ENCODE peak calls at places on chromosomes 16 and 17, in four cellular contexts. P, X, Z and L are unnamed samples. For H3K36me3, the result is how much of the 10 kb centered on the place peaks cover.

GRCh38 chr16:24758373-24758772 is 28.9 kb downstream of the TNRC6A start:
- DNase-seq in P (no peak), X (no peak), Z (no peak), L (no peak)

GRCh38 chr16:31269541-31269940 is 9.8 kb downstream of the ITGAM start:
- DNase-seq in P (no peak), X (no peak), Z (no peak), L (no peak)

GRCh38 chr17:32240745-32241144 is 24.9 kb upstream of the RHBDL3 start:
- DNase-seq in P (peak), X (no peak), Z (no peak), L (no peak)

GRCh38 chr16:82943371-82943770 is 316.6 kb downstream of the CDH13 start:
- DNase-seq in P (no peak), X (no peak), Z (no peak), L (no peak)

GRCh38 chr17:2170023-2170422 is 115.1 kb downstream of the HIC1 start:
- DNase-seq in P (peak), X (no peak), Z (no peak), L (no peak)

GRCh38 chr17:50364715-50365114 is 8.3 kb downstream of the MRPL27 start:
- DNase-seq in P (peak), X (no peak), Z (no peak), L (no peak)

GRCh38 chr17:77604301-77605031 is 354.0 kb upstream of the TNRC6C start:
- DNase-seq in P (no peak), X (peak), Z (no peak), L (no peak)

GRCh38 chr16:79137528-79137927 is 463.0 kb downstream of the MAF start:
- DNase-seq in P (no peak), X (no peak), Z (no peak), L (no peak)

GRCh38 chr17:5583426-5584382 is 605 bp downstream of the NLRP1 start:
- DNase-seq in P (no peak), X (peak), Z (peak), L (no peak)

GRCh38 chr16:15915555-15916081 is 27.2 kb upstream of the CEP20 start:
- DNase-seq in P (no peak), X (no peak), Z (no peak), L (no peak)

GRCh38 chr17:8887834-8888703 is 20.6 kb upstream of the PIK3R6 start:
- DNase-seq in P (peak), X (no peak), Z (no peak), L (no peak)

GRCh38 chr17:56173958-56174357 is 20.7 kb downstream of the ANKFN1 start:
- DNase-seq in P (no peak), X (no peak), Z (peak), L (no peak)

GRCh38 chr16:13056607-13057006 is 155.2 kb downstream of the SHISA9 start:
- DNase-seq in P (no peak), X (no peak), Z (no peak), L (peak)

DNA sequence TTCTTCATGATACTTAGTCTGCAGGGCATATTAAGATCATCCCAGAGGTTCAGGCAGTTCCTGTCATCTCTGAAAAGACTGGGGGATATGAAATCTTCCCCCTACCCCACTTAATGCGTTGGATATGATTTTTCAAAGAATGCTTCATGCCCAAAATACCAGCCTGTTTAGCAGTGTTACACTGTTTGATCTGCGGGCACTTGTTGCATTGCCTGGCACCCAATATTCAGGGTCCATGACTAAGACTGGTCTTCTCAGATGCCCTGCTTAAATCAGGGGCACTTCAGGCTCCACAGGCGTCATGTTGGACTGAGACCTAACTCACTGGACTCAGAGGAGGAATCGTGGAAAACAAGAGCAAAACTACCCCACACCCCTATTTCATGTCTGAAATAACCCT is 6.4 kb upstream of the RASL10B start:
- DNase-seq in P (no peak), X (no peak), Z (no peak), L (no peak)
- H3K36me3 ChIP-seq in P (under half), X (under half), Z (under half), L (under half)

DNA sequence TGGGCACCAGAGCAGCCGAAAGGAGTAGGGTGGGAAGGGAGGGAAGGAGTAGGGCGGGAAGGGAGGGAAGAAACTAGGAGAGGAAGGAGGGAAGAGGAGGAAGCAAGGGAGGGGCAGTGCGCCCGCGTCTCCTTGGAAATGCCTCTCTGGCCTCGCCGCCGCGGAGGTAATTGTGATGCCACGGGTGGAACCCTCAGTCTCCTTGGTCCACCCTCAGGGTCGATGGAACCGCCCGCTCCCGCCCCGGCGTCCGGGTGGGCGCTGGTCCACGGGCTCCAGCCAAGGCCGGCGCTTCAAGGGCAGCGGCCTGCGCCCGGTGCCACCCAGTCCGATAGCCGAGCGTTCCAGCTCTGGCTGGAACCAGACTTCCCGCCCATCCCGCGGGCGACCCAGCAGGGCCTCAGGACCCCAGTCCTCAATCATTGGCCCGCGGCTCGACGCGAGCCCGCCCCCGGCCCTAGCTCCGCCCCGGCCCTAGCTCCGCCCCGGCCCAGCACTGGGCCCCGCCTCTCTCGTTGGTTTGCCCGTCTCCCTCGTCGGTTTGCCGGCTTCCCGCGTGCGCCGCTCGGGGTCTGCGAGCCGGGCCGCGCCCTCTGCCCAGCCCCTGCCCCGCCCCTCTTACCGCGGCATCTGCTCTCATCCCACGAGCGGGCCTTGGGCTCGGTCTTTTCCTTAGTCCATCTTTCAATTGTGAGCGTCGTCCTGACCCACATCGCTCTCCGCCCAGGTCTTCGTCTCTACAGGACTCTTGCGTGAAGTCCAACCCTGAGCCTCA is 553 bp downstream of the PROCA1 start:
- DNase-seq in P (peak), X (peak), Z (peak), L (peak)
- TF ChIP-seq CTCF in P (no peak), X (no peak), Z (no peak), L (no peak)

GRCh38 chr16:66427871-66428681 is 981 bp downstream of the BEAN1 start:
- DNase-seq in P (peak), X (peak), Z (no peak), L (no peak)

GRCh38 chr16:66428682-66429251 is 1.7 kb downstream of the BEAN1 start:
- DNase-seq in P (peak), X (peak), Z (no peak), L (no peak)

GRCh38 chr16:66426112-66427035 is 721 bp upstream of the BEAN1 start:
- DNase-seq in P (peak), X (peak), Z (no peak), L (no peak)

GRCh38 chr16:66427036-66427446 is at the start of gene BEAN1:
- DNase-seq in P (peak), X (peak), Z (no peak), L (no peak)

DNA sequence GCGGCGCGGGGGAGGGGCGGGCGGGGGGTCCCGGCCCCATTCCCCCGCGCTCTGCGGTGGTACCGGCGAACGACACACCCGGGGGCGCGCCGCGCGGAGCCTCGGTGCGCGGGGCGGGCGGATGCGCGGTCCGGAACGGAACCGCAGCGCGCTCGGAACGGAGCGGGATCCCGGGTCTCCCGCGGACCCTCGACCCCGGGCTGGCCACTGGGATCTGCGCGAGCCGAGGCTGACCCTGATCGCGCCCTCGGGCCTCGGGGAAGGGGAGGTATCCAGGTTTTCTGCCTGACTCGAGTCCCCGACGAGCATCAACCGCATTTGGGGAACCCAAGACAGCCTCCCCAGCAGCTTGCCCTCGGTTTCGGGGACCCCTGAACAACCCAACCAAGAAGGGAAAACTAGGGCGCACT is 361 bp downstream of the BEAN1 start:
- DNase-seq in P (peak), X (no peak), Z (no peak), L (no peak)
- H3K4me3 ChIP-seq in P (peak), X (peak), Z (peak), L (no peak)

GRCh38 chr17:16440814-16441629 is 25.7 kb downstream of the TRPV2 start:
- DNase-seq in P (no peak), X (no peak), Z (no peak), L (no peak)

GRCh38 chr17:16444258-16444886 is 29.0 kb downstream of the TRPV2 start:
- DNase-seq in P (no peak), X (no peak), Z (no peak), L (peak)

GRCh38 chr17:16443390-16444257 is 28.3 kb downstream of the TRPV2 start:
- DNase-seq in P (no peak), X (no peak), Z (no peak), L (peak)

GRCh38 chr17:16442594-16443389 is 27.4 kb downstream of the TRPV2 start:
- DNase-seq in P (no peak), X (no peak), Z (no peak), L (no peak)

DNA sequence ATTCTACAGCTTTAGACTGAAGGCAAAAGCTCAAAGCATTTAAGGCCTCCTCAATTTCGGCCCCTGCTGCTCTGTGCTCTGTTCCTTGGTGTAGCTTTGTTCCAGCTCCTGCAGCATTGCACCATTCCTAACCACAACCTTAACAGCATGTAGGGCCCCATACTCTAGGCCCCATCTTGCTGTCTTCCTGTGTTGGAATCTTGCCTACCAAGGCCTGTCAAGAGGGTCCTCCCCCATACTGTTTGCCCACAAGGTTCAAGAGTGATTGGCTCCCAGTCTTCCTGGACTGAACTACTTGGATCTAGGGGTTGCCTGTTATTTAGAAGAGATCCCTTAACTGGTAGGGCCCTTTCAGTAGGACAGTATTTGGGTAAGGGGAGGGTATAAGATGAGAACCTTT is 26.8 kb downstream of the TRPV2 start:
- DNase-seq in P (peak), X (no peak), Z (no peak), L (no peak)
- H3K36me3 ChIP-seq in P (under half), X (half or more), Z (under half), L (under half)

GRCh38 chr17:7394452-7395191 is at the start of gene PLSCR3:
- DNase-seq in P (peak), X (peak), Z (peak), L (peak)
- TF ChIP-seq CTCF in P (peak), X (peak), Z (no peak), L (peak)

DNA sequence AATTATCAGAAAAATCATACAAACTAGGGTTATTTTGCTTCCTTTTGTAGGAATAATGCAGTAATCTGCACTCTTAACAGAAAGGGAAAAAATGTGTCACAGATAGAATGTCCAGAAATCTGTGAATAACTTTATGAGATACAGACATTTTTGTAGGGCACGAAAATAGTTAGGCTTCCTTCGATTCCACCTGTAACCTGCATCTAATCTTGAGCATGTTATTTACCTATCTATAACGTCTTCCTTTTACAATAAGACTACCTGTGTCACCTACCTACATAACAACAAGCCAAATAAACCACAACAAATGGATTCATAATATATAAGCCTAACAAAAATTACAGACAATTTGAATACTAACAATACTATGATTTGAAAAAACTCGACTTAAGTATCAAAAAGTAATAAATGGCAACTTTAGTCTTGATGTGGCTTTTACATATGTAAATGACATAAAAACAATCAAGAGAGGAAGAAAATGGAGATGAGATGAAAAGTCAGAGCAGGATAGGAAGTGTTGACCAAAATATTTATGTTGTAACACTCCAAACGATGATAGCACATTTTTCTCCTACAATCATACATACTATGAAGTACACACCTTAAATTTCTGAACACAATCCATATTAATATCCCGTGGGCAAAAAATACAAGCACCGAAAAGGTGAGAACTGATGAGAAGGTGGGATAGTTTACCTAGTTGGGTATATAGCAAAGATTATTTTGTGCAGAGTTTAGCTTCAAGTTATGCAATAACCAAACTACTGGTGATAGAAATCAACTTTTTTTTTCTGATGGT is 2.5 kb downstream of the STAT5B start:
- DNase-seq in P (no peak), X (no peak), Z (no peak), L (no peak)
- H3K4me3 ChIP-seq in P (peak), X (no peak), Z (peak), L (no peak)

DNA sequence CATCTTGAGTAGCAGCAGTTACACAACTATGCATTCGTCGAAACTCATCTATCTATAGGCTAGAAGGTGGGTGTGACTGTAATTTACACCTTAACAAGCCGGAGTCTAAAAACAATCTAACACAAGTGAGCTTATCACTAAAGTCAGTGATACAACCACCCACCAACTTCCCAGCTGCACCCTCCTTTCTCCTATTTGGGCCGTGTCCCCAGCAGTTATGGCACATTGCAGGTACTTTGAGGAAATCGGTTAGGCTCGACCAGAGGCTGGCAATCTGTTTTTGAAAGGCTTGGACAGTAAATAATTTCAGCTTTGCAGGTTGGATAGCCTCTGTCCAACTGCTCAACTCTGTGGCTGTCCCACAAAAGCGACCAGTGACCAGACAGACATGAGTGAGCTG is 26.0 kb downstream of the USP22 start:
- DNase-seq in P (no peak), X (no peak), Z (no peak), L (no peak)
- H3K36me3 ChIP-seq in P (half or more), X (half or more), Z (under half), L (half or more)